ENCODE peak calls at places on chromosomes 16 and 17, in five cellular contexts. V is K562, O is GM12878, J is H1, E is HepG2. X is an unnamed sample.

GRCh38 chr17:47705536-47706481 is 11.8 kb downstream of the TBKBP1 start:
- DNase-seq in V (no peak), O (no peak), J (no peak), E (no peak), X (no peak)

GRCh38 chr17:49624896-49625295 is 49.2 kb downstream of the NXPH3 start:
- DNase-seq in V (no peak), O (no peak), J (no peak), E (no peak), X (no peak)

GRCh38 chr17:32471652-32472051 is 15.1 kb upstream of the CDK5R1 start:
- DNase-seq in V (no peak), O (no peak), J (no peak), E (no peak), X (no peak)

GRCh38 chr17:58242171-58242784 is 3.9 kb downstream of the LPO start:
- DNase-seq in V (no peak), O (no peak), J (no peak), E (no peak), X (peak; percentile 48)

GRCh38 chr16:15986261-15986660 is 36.8 kb downstream of the ABCC1 start:
- DNase-seq in V (no peak), O (no peak), J (no peak), E (no peak), X (no peak)

GRCh38 chr16:4768549-4769305 is 1.8 kb upstream of the ZNF500 start:
- DNase-seq in V (peak; percentile 94), O (peak; percentile 76), J (peak; percentile 82), E (peak; percentile 93), X (peak; percentile 99)

GRCh38 chr17:77451271-77451893 is 310.6 kb downstream of the SEC14L1 start:
- DNase-seq in V (peak; percentile 75), O (no peak), J (peak; percentile 71), E (peak; percentile 96), X (peak; percentile 95)

GRCh38 chr17:44766409-44767038 is 7.7 kb downstream of the ADAM11 start:
- DNase-seq in V (no peak), O (no peak), J (no peak), E (no peak), X (no peak)

GRCh38 chr17:73346763-73347162 is 35.0 kb upstream of the CDC42EP4 start:
- DNase-seq in V (no peak), O (no peak), J (no peak), E (no peak), X (no peak)

GRCh38 chr17:70366421-70366820 is 197.1 kb downstream of the KCNJ2 start:
- DNase-seq in V (no peak), O (no peak), J (peak; percentile 13), E (no peak), X (peak; percentile 57)

GRCh38 chr17:35160354-35161201 is 13.0 kb downstream of the UNC45B start:
- DNase-seq in V (no peak), O (no peak), J (no peak), E (no peak), X (no peak)

GRCh38 chr17:42675984-42676423 is 790 bp downstream of the PLEKHH3 start:
- DNase-seq in V (peak; percentile 52), O (no peak), J (no peak), E (no peak), X (peak; percentile 48)

GRCh38 chr16:61042736-61043135 is 993.5 kb downstream of the CDH8 start:
- DNase-seq in V (no peak), O (no peak), J (no peak), E (no peak), X (peak; percentile 66)

GRCh38 chr17:38403491-38403890 is 24.8 kb upstream of the ARHGAP23 start:
- DNase-seq in V (no peak), O (no peak), J (no peak), E (no peak), X (peak; percentile 74)

GRCh38 chr16:56244612-56245011 is 53.3 kb downstream of the GNAO1 start:
- DNase-seq in V (no peak), O (no peak), J (no peak), E (no peak), X (no peak)

GRCh38 chr16:61530697-61531096 is 505.5 kb downstream of the CDH8 start:
- DNase-seq in V (no peak), O (no peak), J (no peak), E (no peak), X (no peak)

GRCh38 chr16:9197957-9198661 is 106.7 kb downstream of the HAPSTR1 start:
- DNase-seq in V (no peak), O (no peak), J (no peak), E (no peak), X (no peak)
- H3K4me1 ChIP-seq in V (no peaks in the 10 kb centered on the region), O (no peaks in the 10 kb centered on the region), J (no peaks in the 10 kb centered on the region), E (no peaks in the 10 kb centered on the region), X (no peaks in the 10 kb centered on the region)

DNA sequence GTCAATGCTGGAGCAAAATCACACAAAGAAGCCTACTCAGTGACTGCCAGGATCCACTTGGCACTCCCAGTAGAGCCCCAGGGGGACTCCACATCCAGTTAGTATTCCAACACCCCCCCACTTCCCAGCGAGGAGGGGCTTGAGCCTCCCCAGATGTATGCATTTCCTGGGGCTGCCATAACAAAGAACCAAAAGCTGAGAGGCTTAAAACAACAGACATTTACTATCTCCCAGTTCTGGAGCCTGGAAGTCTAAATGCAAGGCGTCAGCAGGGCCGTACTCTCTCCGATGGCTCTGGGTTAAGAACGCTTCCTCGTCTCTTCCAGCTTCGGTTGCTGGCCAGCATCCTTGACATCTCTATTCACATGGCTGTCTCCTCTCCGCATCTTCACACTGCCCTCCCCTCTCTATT is 23.0 kb upstream of the GNA13 start:
- DNase-seq in V (no peak), O (no peak), J (no peak), E (no peak), X (peak; percentile 62)
- H3K4me2 ChIP-seq in V (no peak overlapping the region), O (no peak overlapping the region), J (peak overlapping the region; percentile 51), E (no peak overlapping the region), X (peak overlapping the region; percentile 59)

GRCh38 chr16:76390476-76390875 is 113.3 kb downstream of the CNTNAP4 start:
- DNase-seq in V (no peak), O (no peak), J (no peak), E (no peak), X (no peak)

GRCh38 chr16:76387994-76388393 is 110.8 kb downstream of the CNTNAP4 start:
- DNase-seq in V (no peak), O (no peak), J (no peak), E (no peak), X (no peak)

GRCh38 chr16:76389126-76389525 is 111.9 kb downstream of the CNTNAP4 start:
- DNase-seq in V (no peak), O (no peak), J (no peak), E (no peak), X (no peak)

GRCh38 chr16:76385831-76386230 is 108.6 kb downstream of the CNTNAP4 start:
- DNase-seq in V (no peak), O (no peak), J (no peak), E (no peak), X (no peak)

GRCh38 chr16:76386784-76387183 is 109.6 kb downstream of the CNTNAP4 start:
- DNase-seq in V (no peak), O (no peak), J (no peak), E (no peak), X (no peak)
- TF ChIP-seq CREB1 in V (no peak), O (no peak), J (no peak), E (no peak), X (no peak)

DNA sequence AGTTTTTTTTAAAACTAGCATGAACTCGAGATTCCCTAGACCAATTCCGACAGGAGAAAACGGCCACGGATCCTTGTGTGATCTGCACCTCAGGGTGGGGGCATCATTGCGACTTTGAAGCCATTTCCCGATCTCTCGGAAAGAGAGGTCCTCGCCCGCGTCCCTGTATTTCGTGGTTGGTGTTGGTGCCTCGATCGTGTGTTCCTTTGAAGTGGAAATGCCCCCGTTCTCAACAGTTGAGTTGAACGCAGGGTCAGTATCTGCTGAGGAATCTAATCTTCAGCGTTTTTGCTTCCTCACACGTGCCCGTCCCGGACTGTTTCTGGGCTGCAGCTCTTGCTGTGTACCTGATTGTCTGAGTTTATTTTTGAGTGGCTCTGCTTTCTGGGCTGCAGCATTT is 1.1 kb downstream of the CRAMP1 start:
- DNase-seq in V (peak; percentile 30), O (no peak), J (no peak), E (no peak), X (peak; percentile 32)
- H3K4me1 ChIP-seq in V (peaks cover 43% of the 10 kb centered on the region), O (peaks cover 20% of the 10 kb centered on the region), J (peaks cover 11% of the 10 kb centered on the region), E (peaks cover 35% of the 10 kb centered on the region), X (peaks cover 25% of the 10 kb centered on the region)

X was measured in GM23338.